ENCODE peak calls at places on chromosomes 12 and 14, in eight cellular contexts. B, T, U, C, W, Q, R and V are unnamed samples.

GRCh38 chr12:57852620-57853509 is 6.3 kb upstream of the CTDSP2 start:
- DNase-seq in Q (no peak), C (peak), U (no peak), R (no peak), T (no peak), B (no peak), W (peak), V (peak)

GRCh38 chr14:54440454-54440853 is 720 bp downstream of the CNIH1 start:
- DNase-seq in T (no peak), U (no peak), Q (no peak), C (no peak), B (no peak), W (no peak), R (no peak), V (no peak)

GRCh38 chr14:89290813-89291212 is 126.2 kb downstream of the FOXN3 start:
- DNase-seq in B (no peak), T (no peak), W (no peak), U (no peak), C (peak), Q (no peak), R (no peak), V (no peak)

GRCh38 chr12:1864456-1864855 is 44.1 kb downstream of the LRTM2 start:
- DNase-seq in U (no peak), W (no peak), T (no peak), B (no peak), R (no peak), Q (no peak), C (no peak), V (no peak)

GRCh38 chr12:29616664-29617409 is 119.4 kb upstream of the OVCH1 start:
- DNase-seq in Q (peak), B (no peak), W (no peak), T (no peak), C (no peak), U (peak), R (peak), V (no peak)

GRCh38 chr14:55353686-55354467 is 57.8 kb downstream of the ATG14 start:
- DNase-seq in B (no peak), Q (no peak), T (no peak), U (no peak), C (no peak), R (no peak), W (no peak), V (no peak)

GRCh38 chr14:99630202-99630601 is 14.7 kb upstream of the HHIPL1 start:
- DNase-seq in W (no peak), R (no peak), Q (no peak), B (no peak), T (no peak), C (no peak), U (no peak), V (no peak)

GRCh38 chr14:104512061-104512460 is 67.5 kb upstream of the C14orf180 start:
- DNase-seq in Q (no peak), C (peak), W (no peak), U (no peak), T (no peak), R (no peak), B (no peak), V (no peak)

GRCh38 chr12:8913702-8914032 is 642 bp upstream of the PHC1 start:
- DNase-seq in C (no peak), Q (peak), T (no peak), B (no peak), W (no peak), U (no peak), R (no peak), V (no peak)

GRCh38 chr14:38255673-38256357 is at the start of gene CLEC14A:
- DNase-seq in C (peak), R (no peak), W (peak), T (peak), U (no peak), B (peak), Q (peak), V (peak)

GRCh38 chr12:114834621-114835020 is 150.6 kb upstream of the TBX3 start:
- DNase-seq in Q (peak), C (no peak), B (no peak), U (peak), T (no peak), R (no peak), W (no peak), V (no peak)

GRCh38 chr14:51889851-51890250 is 29.4 kb downstream of the GNG2 start:
- DNase-seq in C (no peak), R (no peak), B (no peak), Q (peak), W (no peak), U (no peak), T (no peak), V (no peak)

GRCh38 chr14:105055736-105056302 is 9.4 kb downstream of the GPR132 start:
- DNase-seq in U (no peak), B (no peak), R (no peak), C (no peak), W (no peak), T (no peak), Q (no peak), V (no peak)

GRCh38 chr14:64421166-64421565 is 33.0 kb downstream of the MTHFD1 start:
- DNase-seq in T (no peak), U (peak), C (no peak), Q (peak), R (peak), W (no peak), B (no peak), V (no peak)

GRCh38 chr14:34628681-34629135 is 1.2 kb downstream of the SNX6 start:
- DNase-seq in Q (no peak), U (peak), R (no peak), B (no peak), W (no peak), C (no peak), T (no peak), V (peak)

GRCh38 chr12:77049767-77050353 is 15.5 kb downstream of the E2F7 start:
- DNase-seq in T (peak), U (no peak), B (no peak), W (no peak), C (no peak), R (peak), Q (peak), V (no peak)

GRCh38 chr14:100872241-100872640 is 31.3 kb downstream of the RTL1 start:
- DNase-seq in W (no peak), B (no peak), U (no peak), T (no peak), R (no peak), Q (peak), C (peak), V (no peak)

GRCh38 chr12:53761306-53761705 is 9.5 kb upstream of the CISTR start:
- DNase-seq in U (no peak), W (no peak), Q (no peak), R (no peak), T (no peak), C (no peak), B (no peak), V (no peak)

GRCh38 chr14:21258194-21258888 is 10.9 kb downstream of the HNRNPC start:
- DNase-seq in C (no peak), U (no peak), R (no peak), T (no peak), W (no peak), B (no peak), Q (no peak), V (no peak)

GRCh38 chr12:17976202-17976601 is 113.8 kb downstream of the RERGL start:
- DNase-seq in T (no peak), U (peak), W (no peak), C (no peak), B (no peak), R (no peak), Q (no peak), V (no peak)

GRCh38 chr14:78967111-78967809 is 797.1 kb downstream of the NRXN3 start:
- DNase-seq in Q (peak), T (no peak), W (no peak), B (no peak), R (no peak), U (peak), C (no peak), V (no peak)

GRCh38 chr12:96493101-96493500 is 3.7 kb downstream of the CFAP54 start:
- DNase-seq in W (no peak), Q (peak), C (no peak), U (peak), R (no peak), B (no peak), T (no peak), V (no peak)

GRCh38 chr12:57888407-57889157 is 42.1 kb upstream of the CTDSP2 start:
- DNase-seq in R (no peak), B (no peak), U (peak), Q (peak), C (no peak), T (no peak), W (peak), V (peak)

GRCh38 chr12:130166306-130166705 is 4.0 kb downstream of the FZD10 start:
- DNase-seq in W (no peak), C (no peak), U (no peak), Q (no peak), T (no peak), B (no peak), R (no peak), V (no peak)

GRCh38 chr12:44015333-44015941 is 179.6 kb downstream of the TMEM117 start:
- DNase-seq in Q (peak), W (no peak), R (peak), C (no peak), B (no peak), T (no peak), U (peak), V (no peak)

GRCh38 chr12:54420766-54421144 is 1.7 kb upstream of the ITGA5 start:
- DNase-seq in C (peak), R (no peak), T (no peak), U (no peak), W (no peak), Q (no peak), B (no peak), V (no peak)

GRCh38 chr12:40158592-40159111 is 52.8 kb upstream of the SLC2A13 start:
- DNase-seq in B (no peak), T (no peak), C (no peak), W (peak), R (no peak), U (no peak), Q (no peak), V (no peak)

GRCh38 chr14:30603402-30603801 is 18.7 kb upstream of the SCFD1 start:
- DNase-seq in R (no peak), Q (no peak), B (no peak), W (no peak), C (no peak), T (no peak), U (no peak), V (no peak)

GRCh38 chr14:75229923-75230792 is 48.5 kb upstream of the FOS start:
- DNase-seq in Q (peak), R (no peak), T (peak), C (no peak), B (no peak), U (no peak), W (no peak), V (peak)

GRCh38 chr12:70044170-70044569 is 199.1 kb upstream of the CNOT2 start:
- DNase-seq in T (no peak), Q (peak), C (no peak), R (no peak), W (no peak), B (no peak), U (no peak), V (no peak)

GRCh38 chr14:68363401-68363800 is 429.5 kb downstream of the ZFP36L1 start:
- DNase-seq in C (no peak), U (no peak), W (no peak), T (no peak), R (no peak), B (no peak), Q (no peak), V (no peak)

GRCh38 chr12:102879-103168 is 36.3 kb downstream of the IQSEC3 start:
- DNase-seq in B (no peak), C (no peak), T (no peak), Q (no peak), R (no peak), W (no peak), U (no peak), V (no peak)

GRCh38 chr14:85813040-85813439 is 283.1 kb downstream of the FLRT2 start:
- DNase-seq in T (no peak), R (no peak), B (no peak), U (no peak), W (no peak), C (no peak), Q (no peak), V (no peak)

GRCh38 chr14:99213101-99213500 is 58.9 kb downstream of the BCL11B start:
- DNase-seq in W (no peak), B (no peak), T (no peak), Q (peak), U (no peak), R (no peak), C (no peak), V (no peak)

GRCh38 chr12:77366616-77367015 is 301.2 kb upstream of the E2F7 start:
- DNase-seq in W (no peak), B (no peak), T (no peak), R (no peak), Q (no peak), U (no peak), C (no peak), V (no peak)

GRCh38 chr14:68619805-68620574 is 172.9 kb downstream of the ZFP36L1 start:
- DNase-seq in W (no peak), T (no peak), Q (peak), U (peak), R (no peak), C (peak), B (no peak), V (no peak)